ENCODE peak calls at places on chromosomes 13 and 19, in five cellular contexts. M is AG04450, L is cardiac fibroblast, W is pancreas, C is heart left ventricle. S is an unnamed sample.

GRCh38 chr13:101429733-101430132 is 13.4 kb upstream of the NALCN start:
- DNase-seq in M (no peak), C (no peak), W (no peak), L (no peak), S (no peak)

GRCh38 chr13:94712287-94712811 is at the start of gene SOX21:
- DNase-seq in M (no peak), L (no peak), C (no peak), W (peak), S (no peak)

GRCh38 chr13:27621116-27621365 is 651 bp upstream of the POLR1D start:
- DNase-seq in W (no peak), C (no peak), M (no peak), L (no peak), S (no peak)

GRCh38 chr13:106680796-106681482 is 113.0 kb upstream of the ARGLU1 start:
- DNase-seq in M (no peak), L (no peak), C (no peak), W (no peak), S (no peak)

GRCh38 chr13:80276371-80277289 is 64.3 kb downstream of the SPRY2 start:
- DNase-seq in M (no peak), W (no peak), C (no peak), L (peak), S (peak)

GRCh38 chr13:23463631-23464030 is 30.1 kb upstream of the SACS start:
- DNase-seq in W (no peak), L (no peak), M (no peak), C (no peak), S (no peak)

GRCh38 chr19:54427586-54427985 is 12.3 kb downstream of the TTYH1 start:
- DNase-seq in W (no peak), C (no peak), M (no peak), L (no peak), S (no peak)

GRCh38 chr19:58578430-58578925 is 5.3 kb upstream of the MZF1 start:
- DNase-seq in C (no peak), M (no peak), L (no peak), W (no peak), S (no peak)

GRCh38 chr13:112128052-112128610 is 61.2 kb downstream of the SOX1 start:
- DNase-seq in C (no peak), W (no peak), M (no peak), L (no peak), S (no peak)

GRCh38 chr13:50909605-50910482 is at the start of gene RNASEH2B:
- DNase-seq in M (no peak), L (peak), W (peak), C (peak), S (peak)

GRCh38 chr13:99960663-99961440 is 10.7 kb downstream of the ZIC5 start:
- DNase-seq in L (no peak), M (no peak), W (no peak), C (no peak), S (no peak)

GRCh38 chr19:4541114-4541805 is 1.4 kb upstream of the LRG1 start:
- DNase-seq in M (no peak), L (no peak), C (no peak), W (no peak), S (no peak)

GRCh38 chr19:1390594-1391423 is 7.1 kb downstream of the NDUFS7 start:
- DNase-seq in M (no peak), L (no peak), C (no peak), W (peak), S (no peak)

GRCh38 chr13:32824671-32825070 is 191.6 kb upstream of the KL start:
- DNase-seq in C (no peak), W (no peak), M (peak), L (peak), S (peak)

GRCh38 chr19:13099073-13099999 is 3.3 kb downstream of the LYL1 start:
- DNase-seq in C (peak), M (no peak), L (peak), W (peak), S (peak)

GRCh38 chr13:43687038-43687437 is 99.7 kb downstream of the ENOX1 start:
- DNase-seq in C (no peak), M (no peak), L (no peak), W (no peak), S (no peak)

GRCh38 chr19:34269968-34270621 is 15.7 kb downstream of the GARRE1 start:
- DNase-seq in L (peak), M (no peak), W (no peak), C (peak), S (peak)

GRCh38 chr13:98443329-98443728 is 133.6 kb downstream of the STK24 start:
- DNase-seq in M (peak), W (peak), C (no peak), L (peak), S (peak)

GRCh38 chr13:44758595-44759221 is 182.6 kb upstream of the TSC22D1 start:
- DNase-seq in W (no peak), M (peak), L (peak), C (no peak), S (peak)

GRCh38 chr13:73578251-73578875 is 519.6 kb downstream of the KLF5 start:
- DNase-seq in M (no peak), L (peak), C (no peak), W (no peak), S (peak)

GRCh38 chr13:41668130-41668757 is 210.9 kb downstream of the RGCC start:
- DNase-seq in M (peak), C (peak), W (no peak), L (peak), S (peak)

DNA sequence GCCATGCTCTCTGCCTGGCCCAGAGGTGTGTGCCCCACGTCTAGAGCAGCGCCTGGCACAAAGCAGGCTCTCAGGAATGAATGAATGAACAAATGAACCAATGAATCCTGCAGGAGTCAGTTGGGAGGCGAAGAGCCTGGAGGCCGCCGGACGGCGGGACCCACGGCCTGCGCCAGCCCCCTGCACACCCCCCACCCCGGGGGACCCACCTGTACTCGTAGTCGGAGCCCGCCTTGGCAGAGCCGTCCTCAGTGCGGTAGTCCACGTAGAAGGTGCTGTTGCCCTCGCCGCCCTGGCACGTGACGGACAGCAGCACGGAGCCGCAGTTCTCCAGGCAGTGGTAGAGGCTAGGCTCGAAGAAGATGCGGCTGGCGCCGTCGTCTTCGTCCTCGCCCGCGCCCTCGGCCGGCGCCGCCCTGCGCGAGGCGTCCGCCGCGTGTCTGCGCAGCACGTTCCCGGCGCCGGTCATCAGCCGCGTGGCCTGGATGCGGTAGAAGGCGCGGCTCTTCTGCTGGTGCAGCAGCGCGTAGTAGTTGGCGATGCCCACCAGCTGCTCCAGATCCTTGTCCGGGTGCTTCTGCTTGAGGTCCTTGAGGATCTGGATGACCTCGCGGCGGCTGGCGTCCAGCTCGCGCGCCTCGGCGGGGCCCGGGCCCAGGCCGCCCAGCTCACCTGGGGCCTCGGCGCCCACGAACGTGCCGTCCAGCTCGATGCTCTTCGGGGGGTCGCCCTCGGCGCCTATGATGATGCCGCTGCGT is 14.8 kb downstream of the SLC8A2 start:
- DNase-seq in W (peak), M (no peak), L (no peak), C (no peak), S (no peak)
- H3K4me3 ChIP-seq in W (no peak), M (no peak), L (no peak), C (no peak), S (no peak)

GRCh38 chr19:51015691-51016267 is 3.7 kb downstream of the KLK10 start:
- DNase-seq in W (peak), C (no peak), L (no peak), M (no peak), S (no peak)

GRCh38 chr19:51019544-51019925 is at the start of gene KLK10:
- DNase-seq in M (no peak), C (no peak), L (no peak), W (no peak), S (no peak)

GRCh38 chr19:51014242-51014641 is 5.3 kb downstream of the KLK10 start:
- DNase-seq in W (no peak), M (no peak), C (no peak), L (no peak), S (no peak)

GRCh38 chr19:51018745-51019543 is 565 bp downstream of the KLK10 start:
- DNase-seq in L (no peak), C (no peak), W (peak), M (no peak), S (peak)

GRCh38 chr19:51016798-51017683 is 2.5 kb downstream of the KLK10 start:
- DNase-seq in M (no peak), L (peak), C (peak), W (peak), S (peak)
- TF ChIP-seq CTCF in M (peak), L (peak), C (peak), W (peak), S (peak)

DNA sequence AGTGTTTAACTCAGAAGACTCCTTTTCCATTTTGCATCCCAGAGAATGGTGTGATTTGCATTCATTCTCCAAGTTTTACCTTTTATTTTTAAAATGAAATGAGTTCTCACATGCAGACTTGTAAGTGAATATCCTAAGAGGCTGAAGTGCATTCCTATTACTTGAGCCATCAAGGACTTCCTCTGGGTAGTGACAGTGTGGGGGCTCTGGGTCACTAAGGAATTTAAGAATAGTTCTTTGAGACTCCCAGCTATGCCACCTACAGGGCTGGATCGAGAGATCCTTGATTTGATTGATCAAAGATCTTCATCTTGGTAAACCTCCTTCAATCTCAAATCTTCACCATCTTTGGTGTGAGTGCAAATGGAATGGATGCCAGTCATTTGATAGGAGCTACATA is 36.3 kb upstream of the SLC10A2 start:
- DNase-seq in C (no peak), M (no peak), L (no peak), W (no peak), S (no peak)
- H3K4me3 ChIP-seq in C (no peak), M (no peak), L (no peak), W (no peak), S (no peak)

GRCh38 chr19:2543463-2544442 is 67.8 kb downstream of the GADD45B start:
- DNase-seq in C (peak), W (peak), L (peak), M (peak), S (peak)

GRCh38 chr19:2542341-2543069 is 66.6 kb downstream of the GADD45B start:
- DNase-seq in C (no peak), L (peak), M (no peak), W (peak), S (no peak)

GRCh38 chr19:2538096-2538757 is 62.3 kb downstream of the GADD45B start:
- DNase-seq in L (no peak), C (no peak), M (no peak), W (peak), S (no peak)

GRCh38 chr19:2540251-2540645 is 64.3 kb downstream of the GADD45B start:
- DNase-seq in C (no peak), M (no peak), W (no peak), L (no peak), S (no peak)

DNA sequence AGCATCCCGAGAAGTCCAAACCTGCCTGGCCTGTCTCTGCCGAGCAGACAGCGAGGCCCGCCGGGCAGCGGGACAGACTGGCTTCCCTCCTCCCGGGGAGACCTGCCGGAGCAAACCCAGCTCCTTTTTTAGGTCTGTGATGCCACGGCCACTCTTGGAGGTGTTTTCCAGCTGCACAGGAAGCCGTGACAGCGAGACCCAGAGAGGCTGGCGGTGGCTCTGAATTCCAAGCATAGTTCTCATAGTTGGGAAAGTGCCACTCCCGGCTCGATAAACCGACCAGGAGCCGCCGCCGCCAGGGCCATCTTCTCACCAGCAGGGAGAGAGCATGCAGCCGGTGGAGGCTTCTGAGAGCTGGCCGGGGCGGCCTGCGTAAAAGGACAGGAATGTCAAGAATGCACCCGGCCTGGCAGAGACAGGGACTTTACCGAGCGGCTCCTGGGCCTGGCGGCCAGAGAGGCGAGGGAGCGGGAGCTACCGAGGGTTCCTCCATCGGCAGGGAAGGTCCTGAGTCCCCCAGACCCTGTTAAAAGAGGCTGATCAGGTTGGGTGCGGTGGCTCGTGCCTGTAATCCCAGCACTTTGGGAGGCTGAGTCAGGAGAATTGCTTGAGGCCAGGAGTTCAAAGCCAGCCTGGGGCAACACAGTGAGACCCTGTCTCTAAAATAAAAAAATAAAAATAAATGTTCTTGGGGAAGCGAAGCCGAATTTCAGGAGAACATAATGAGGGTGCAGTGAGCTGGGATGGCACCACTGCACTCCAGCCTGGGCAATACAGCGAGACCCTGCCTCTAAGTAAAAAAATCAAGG is 64.9 kb downstream of the GADD45B start:
- DNase-seq in C (peak), L (peak), M (peak), W (peak), S (peak)
- TF ChIP-seq CTCF in C (peak), L (peak), M (peak), W (no peak), S (peak)

GRCh38 chr13:31587696-31588266 is 151.5 kb upstream of the RXFP2 start:
- DNase-seq in L (no peak), W (no peak), M (no peak), C (no peak), S (peak)
- H3K4me3 ChIP-seq in L (no peak), W (no peak), M (no peak), C (no peak), S (no peak)

DNA sequence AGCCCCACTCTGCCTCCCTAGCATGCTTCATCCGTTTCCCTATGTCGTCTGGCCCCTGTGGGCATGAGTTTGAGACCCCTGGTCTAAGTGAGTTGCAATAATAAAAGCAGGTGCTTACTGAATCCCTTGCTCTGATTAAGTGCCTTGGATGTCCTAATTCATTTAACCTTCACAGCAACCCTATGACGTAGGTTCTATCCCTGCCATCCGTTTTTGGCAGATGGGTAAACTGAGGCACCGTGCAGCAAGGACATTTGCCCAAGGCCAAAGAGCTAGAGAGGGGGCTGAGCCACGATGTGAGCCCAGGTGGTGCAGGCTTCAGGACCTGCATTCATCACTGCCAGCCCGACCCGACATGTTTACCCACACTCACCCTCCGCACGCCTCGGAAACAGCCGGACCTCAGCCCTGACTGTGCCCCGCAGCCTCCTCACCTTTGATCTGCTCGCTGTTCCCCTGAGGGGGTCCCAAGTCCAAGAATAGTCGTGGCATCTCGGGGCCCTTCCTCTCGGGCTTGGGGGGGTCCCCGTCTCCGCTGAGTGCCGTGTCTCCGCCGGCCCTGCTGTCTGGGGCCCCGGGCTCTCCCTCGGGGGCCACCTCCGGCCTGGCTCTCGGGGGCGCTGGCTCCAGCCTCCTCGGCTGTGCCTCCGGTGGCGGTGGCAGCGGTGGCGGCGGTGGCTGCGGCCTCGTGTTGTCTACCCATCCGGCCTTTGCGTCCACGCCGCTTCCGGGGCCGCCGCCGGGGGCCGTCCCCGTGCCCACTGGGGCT is 14.5 kb downstream of the LMTK3 start:
- DNase-seq in W (no peak), C (no peak), M (no peak), L (no peak), S (no peak)
- TF ChIP-seq CTCF in W (no peak), C (no peak), M (no peak), L (no peak), S (no peak)

DNA sequence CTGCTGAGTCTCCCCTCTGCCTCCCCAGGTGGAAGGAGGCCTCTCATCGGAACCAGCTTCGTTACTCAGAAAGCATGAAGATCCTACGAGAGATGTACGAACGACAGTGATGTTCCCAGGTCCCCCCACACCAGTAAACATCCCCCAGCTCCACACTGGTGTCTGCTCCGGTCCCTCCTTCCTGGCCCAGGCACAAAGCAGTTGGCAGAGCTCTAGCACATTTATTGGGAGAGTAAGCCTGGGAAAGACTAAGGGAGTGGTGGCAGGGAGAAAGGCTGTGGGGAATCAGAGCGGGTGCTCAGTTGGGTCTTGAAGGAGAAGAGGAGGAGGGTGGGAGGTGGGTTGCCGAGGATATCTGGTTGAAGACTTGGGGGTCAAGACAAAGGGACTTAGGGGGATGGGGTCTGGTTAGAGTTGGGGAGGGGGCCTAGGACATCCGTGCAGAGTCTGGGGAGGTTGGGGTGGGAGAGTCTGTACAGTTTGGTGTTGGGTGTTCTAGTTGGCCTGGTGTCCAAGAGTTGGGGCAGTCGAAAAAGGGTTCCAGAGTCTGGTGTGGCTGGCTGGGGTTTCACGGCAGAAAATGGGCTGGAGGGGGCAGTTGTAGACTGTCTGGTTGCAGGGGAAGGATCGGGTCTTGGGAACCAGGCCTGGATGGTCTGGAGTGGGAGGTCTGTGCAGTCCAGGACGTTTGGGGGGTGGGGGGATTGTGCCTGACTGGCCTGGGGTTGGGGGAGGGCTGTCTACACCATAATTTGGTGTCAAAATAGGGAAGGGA is 2.3 kb downstream of the HSPB6 start:
- DNase-seq in W (no peak), M (no peak), C (no peak), L (no peak), S (no peak)
- H3K4me3 ChIP-seq in W (no peak), M (no peak), C (no peak), L (no peak), S (no peak)